ENCODE peak calls at places on chromosomes 16 and 17, in ten cellular contexts. One of them, this sample, is unnamed.

GRCh38 chr16:48231675-48232214 is 12.4 kb upstream of the LONP2 start:
- ATAC-seq in lower lobe of right lung: peak; percentile 42
- ATAC-seq in heart left ventricle: peak; percentile 65
- ATAC-seq in K562: peak; percentile 95
- ATAC-seq in thoracic aorta: no peak
- ATAC-seq in mucosa of descending colon: peak; percentile 55
- ATAC-seq in CD8-positive, alpha-beta T cell: peak; percentile 36
- ATAC-seq in lung: no peak
- ATAC-seq in upper lobe of right lung: peak; percentile 66
- ATAC-seq in Panc1: peak; percentile 74
- ATAC-seq in this sample: no peak

GRCh38 chr16:49440156-49441065 is 66.8 kb downstream of the C16orf78 start:
- ATAC-seq in thoracic aorta: no peak
- ATAC-seq in Panc1: no peak
- ATAC-seq in heart left ventricle: no peak
- ATAC-seq in K562: no peak
- ATAC-seq in lower lobe of right lung: no peak
- ATAC-seq in CD8-positive, alpha-beta T cell: no peak
- ATAC-seq in lung: no peak
- ATAC-seq in upper lobe of right lung: no peak
- ATAC-seq in mucosa of descending colon: no peak
- ATAC-seq in this sample: no peak

GRCh38 chr17:67713169-67713568 is 4.6 kb upstream of the NOL11 start:
- ATAC-seq in heart left ventricle: no peak
- ATAC-seq in CD8-positive, alpha-beta T cell: no peak
- ATAC-seq in lung: no peak
- ATAC-seq in K562: no peak
- ATAC-seq in upper lobe of right lung: no peak
- ATAC-seq in lower lobe of right lung: no peak
- ATAC-seq in thoracic aorta: no peak
- ATAC-seq in Panc1: no peak
- ATAC-seq in mucosa of descending colon: no peak
- ATAC-seq in this sample: no peak

GRCh38 chr16:80274576-80275191 is 266.1 kb upstream of the DYNLRB2 start:
- ATAC-seq in thoracic aorta: no peak
- ATAC-seq in K562: no peak
- ATAC-seq in lower lobe of right lung: no peak
- ATAC-seq in heart left ventricle: no peak
- ATAC-seq in mucosa of descending colon: no peak
- ATAC-seq in Panc1: no peak
- ATAC-seq in upper lobe of right lung: no peak
- ATAC-seq in CD8-positive, alpha-beta T cell: no peak
- ATAC-seq in lung: no peak
- ATAC-seq in this sample: no peak

GRCh38 chr17:50920041-50920410 is 53.9 kb upstream of the TOB1 start:
- ATAC-seq in heart left ventricle: no peak
- ATAC-seq in Panc1: no peak
- ATAC-seq in thoracic aorta: no peak
- ATAC-seq in K562: no peak
- ATAC-seq in mucosa of descending colon: peak; percentile 8
- ATAC-seq in lung: no peak
- ATAC-seq in upper lobe of right lung: no peak
- ATAC-seq in lower lobe of right lung: no peak
- ATAC-seq in CD8-positive, alpha-beta T cell: no peak
- ATAC-seq in this sample: no peak

GRCh38 chr17:1975573-1975972 is 49.6 kb downstream of the RTN4RL1 start:
- ATAC-seq in CD8-positive, alpha-beta T cell: no peak
- ATAC-seq in mucosa of descending colon: no peak
- ATAC-seq in heart left ventricle: no peak
- ATAC-seq in lung: no peak
- ATAC-seq in thoracic aorta: no peak
- ATAC-seq in upper lobe of right lung: no peak
- ATAC-seq in K562: no peak
- ATAC-seq in Panc1: no peak
- ATAC-seq in lower lobe of right lung: no peak
- ATAC-seq in this sample: no peak

GRCh38 chr16:84600343-84601229 is 17.3 kb downstream of the COTL1 start:
- ATAC-seq in lower lobe of right lung: peak; percentile 55
- ATAC-seq in heart left ventricle: peak; percentile 27
- ATAC-seq in upper lobe of right lung: peak; percentile 33
- ATAC-seq in K562: peak; percentile 85
- ATAC-seq in Panc1: peak; percentile 8
- ATAC-seq in mucosa of descending colon: peak; percentile 66
- ATAC-seq in CD8-positive, alpha-beta T cell: peak; percentile 56
- ATAC-seq in lung: no peak
- ATAC-seq in thoracic aorta: no peak
- ATAC-seq in this sample: no peak

GRCh38 chr17:5272313-5272712 is 9.8 kb upstream of the RABEP1 start:
- ATAC-seq in K562: no peak
- ATAC-seq in CD8-positive, alpha-beta T cell: no peak
- ATAC-seq in mucosa of descending colon: no peak
- ATAC-seq in heart left ventricle: no peak
- ATAC-seq in upper lobe of right lung: no peak
- ATAC-seq in thoracic aorta: no peak
- ATAC-seq in lower lobe of right lung: no peak
- ATAC-seq in Panc1: no peak
- ATAC-seq in lung: no peak
- ATAC-seq in this sample: no peak

GRCh38 chr16:20674684-20675487 is 22.6 kb downstream of the ACSM1 start:
- ATAC-seq in lower lobe of right lung: peak; percentile 54
- ATAC-seq in lung: no peak
- ATAC-seq in CD8-positive, alpha-beta T cell: no peak
- ATAC-seq in heart left ventricle: peak; percentile 44
- ATAC-seq in upper lobe of right lung: peak; percentile 46
- ATAC-seq in Panc1: peak; percentile 77
- ATAC-seq in mucosa of descending colon: peak; percentile 14
- ATAC-seq in thoracic aorta: no peak
- ATAC-seq in K562: peak; percentile 66
- ATAC-seq in this sample: no peak

GRCh38 chr17:55289106-55289446 is 24.3 kb downstream of the HLF start:
- ATAC-seq in Panc1: no peak
- ATAC-seq in lung: no peak
- ATAC-seq in lower lobe of right lung: no peak
- ATAC-seq in CD8-positive, alpha-beta T cell: no peak
- ATAC-seq in thoracic aorta: no peak
- ATAC-seq in heart left ventricle: peak; percentile 49
- ATAC-seq in mucosa of descending colon: no peak
- ATAC-seq in K562: no peak
- ATAC-seq in upper lobe of right lung: no peak
- ATAC-seq in this sample: no peak

GRCh38 chr16:55082594-55082982 is 151.9 kb downstream of the IRX5 start:
- ATAC-seq in Panc1: no peak
- ATAC-seq in CD8-positive, alpha-beta T cell: no peak
- ATAC-seq in heart left ventricle: no peak
- ATAC-seq in thoracic aorta: no peak
- ATAC-seq in lower lobe of right lung: no peak
- ATAC-seq in K562: no peak
- ATAC-seq in upper lobe of right lung: no peak
- ATAC-seq in lung: no peak
- ATAC-seq in mucosa of descending colon: no peak
- ATAC-seq in this sample: no peak

GRCh38 chr16:56113223-56113622 is 78.1 kb upstream of the GNAO1 start:
- ATAC-seq in CD8-positive, alpha-beta T cell: no peak
- ATAC-seq in K562: no peak
- ATAC-seq in upper lobe of right lung: no peak
- ATAC-seq in mucosa of descending colon: no peak
- ATAC-seq in lower lobe of right lung: no peak
- ATAC-seq in lung: no peak
- ATAC-seq in heart left ventricle: no peak
- ATAC-seq in thoracic aorta: no peak
- ATAC-seq in Panc1: no peak
- ATAC-seq in this sample: no peak

GRCh38 chr17:62690168-62690897 is 62.9 kb downstream of the MRC2 start:
- ATAC-seq in lower lobe of right lung: no peak
- ATAC-seq in mucosa of descending colon: no peak
- ATAC-seq in thoracic aorta: no peak
- ATAC-seq in CD8-positive, alpha-beta T cell: no peak
- ATAC-seq in K562: no peak
- ATAC-seq in Panc1: peak; percentile 24
- ATAC-seq in lung: no peak
- ATAC-seq in upper lobe of right lung: no peak
- ATAC-seq in heart left ventricle: no peak
- ATAC-seq in this sample: no peak

GRCh38 chr17:48240562-48241130 is 133.1 kb downstream of the SNX11 start:
- ATAC-seq in lung: no peak
- ATAC-seq in upper lobe of right lung: no peak
- ATAC-seq in heart left ventricle: peak; percentile 21
- ATAC-seq in Panc1: peak; percentile 62
- ATAC-seq in thoracic aorta: no peak
- ATAC-seq in CD8-positive, alpha-beta T cell: no peak
- ATAC-seq in lower lobe of right lung: no peak
- ATAC-seq in mucosa of descending colon: no peak
- ATAC-seq in K562: peak; percentile 23
- ATAC-seq in this sample: no peak

GRCh38 chr17:74541176-74542111 is 4.5 kb downstream of the CD300C start:
- ATAC-seq in heart left ventricle: no peak
- ATAC-seq in lower lobe of right lung: no peak
- ATAC-seq in mucosa of descending colon: no peak
- ATAC-seq in CD8-positive, alpha-beta T cell: no peak
- ATAC-seq in Panc1: no peak
- ATAC-seq in thoracic aorta: no peak
- ATAC-seq in upper lobe of right lung: no peak
- ATAC-seq in lung: no peak
- ATAC-seq in K562: no peak
- ATAC-seq in this sample: no peak

GRCh38 chr17:50163846-50164696 is 1.7 kb upstream of the SGCA start:
- ATAC-seq in lung: no peak
- ATAC-seq in Panc1: no peak
- ATAC-seq in thoracic aorta: no peak
- ATAC-seq in mucosa of descending colon: no peak
- ATAC-seq in CD8-positive, alpha-beta T cell: no peak
- ATAC-seq in lower lobe of right lung: no peak
- ATAC-seq in upper lobe of right lung: peak; percentile 9
- ATAC-seq in K562: no peak
- ATAC-seq in heart left ventricle: peak; percentile 24
- ATAC-seq in this sample: no peak

GRCh38 chr17:68495081-68495480 is 17.1 kb upstream of the PRKAR1A start:
- ATAC-seq in heart left ventricle: no peak
- ATAC-seq in lower lobe of right lung: no peak
- ATAC-seq in thoracic aorta: no peak
- ATAC-seq in lung: no peak
- ATAC-seq in Panc1: peak; percentile 34
- ATAC-seq in upper lobe of right lung: no peak
- ATAC-seq in CD8-positive, alpha-beta T cell: no peak
- ATAC-seq in K562: no peak
- ATAC-seq in mucosa of descending colon: no peak
- ATAC-seq in this sample: no peak

GRCh38 chr16:81424761-81425160 is 19.8 kb upstream of the CMIP start:
- ATAC-seq in upper lobe of right lung: peak; percentile 68
- ATAC-seq in mucosa of descending colon: peak; percentile 76
- ATAC-seq in K562: peak; percentile 51
- ATAC-seq in Panc1: no peak
- ATAC-seq in CD8-positive, alpha-beta T cell: peak; percentile 44
- ATAC-seq in heart left ventricle: no peak
- ATAC-seq in lower lobe of right lung: peak; percentile 23
- ATAC-seq in lung: no peak
- ATAC-seq in thoracic aorta: no peak
- ATAC-seq in this sample: no peak

GRCh38 chr16:5468488-5468887 is 370.9 kb upstream of the EEF2KMT start:
- ATAC-seq in heart left ventricle: no peak
- ATAC-seq in K562: no peak
- ATAC-seq in lower lobe of right lung: no peak
- ATAC-seq in upper lobe of right lung: no peak
- ATAC-seq in thoracic aorta: no peak
- ATAC-seq in lung: no peak
- ATAC-seq in CD8-positive, alpha-beta T cell: no peak
- ATAC-seq in mucosa of descending colon: no peak
- ATAC-seq in Panc1: no peak
- ATAC-seq in this sample: no peak
- H3K9me3 ChIP-seq in heart left ventricle: peaks cover 6% of the 10 kb centered on the region
- H3K9me3 ChIP-seq in K562: no peaks in the 10 kb centered on the region
- H3K9me3 ChIP-seq in lower lobe of right lung: no peaks in the 10 kb centered on the region
- H3K9me3 ChIP-seq in upper lobe of right lung: no peaks in the 10 kb centered on the region
- H3K9me3 ChIP-seq in thoracic aorta: no peaks in the 10 kb centered on the region
- H3K9me3 ChIP-seq in lung: peaks cover 11% of the 10 kb centered on the region
- H3K9me3 ChIP-seq in CD8-positive, alpha-beta T cell: no peaks in the 10 kb centered on the region
- H3K9me3 ChIP-seq in mucosa of descending colon: no peaks in the 10 kb centered on the region
- H3K9me3 ChIP-seq in Panc1: no peaks in the 10 kb centered on the region
- H3K9me3 ChIP-seq in this sample: peaks cover 17% of the 10 kb centered on the region

DNA sequence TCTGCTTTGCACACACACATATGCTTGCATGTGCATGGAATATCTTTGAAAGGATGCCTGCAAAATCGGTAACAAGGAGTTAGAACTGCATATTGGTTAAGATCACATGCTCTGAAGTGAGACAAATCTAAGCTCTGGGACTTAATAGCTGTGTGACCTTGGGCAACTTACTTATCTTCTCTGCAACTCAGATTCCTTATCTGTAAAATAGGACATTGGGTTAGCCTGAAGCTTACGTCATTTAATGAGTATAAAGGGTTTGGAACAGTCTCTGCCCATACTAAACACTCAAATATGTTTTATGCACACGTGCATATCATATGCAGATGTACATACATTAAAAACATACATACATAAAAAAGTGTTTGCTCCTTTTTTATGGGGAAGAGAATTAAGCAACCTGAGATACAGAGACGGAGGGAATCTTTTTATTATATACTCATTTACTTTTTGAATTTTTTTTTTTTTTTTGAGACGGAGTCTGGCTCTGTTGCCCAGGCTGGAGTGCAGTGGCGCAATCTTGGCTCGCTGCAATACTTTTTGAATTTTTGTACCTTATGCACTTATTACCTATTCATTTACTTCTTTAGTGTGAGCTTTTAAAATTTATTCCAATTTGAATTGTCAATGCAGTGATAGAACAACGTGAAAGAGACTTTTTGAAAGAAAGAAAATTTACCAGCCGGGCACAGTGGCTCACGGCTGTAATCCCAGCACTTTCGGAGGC is 206.2 kb downstream of the CCDC182 start:
- ATAC-seq in thoracic aorta: no peak
- ATAC-seq in mucosa of descending colon: peak; percentile 85
- ATAC-seq in lung: no peak
- ATAC-seq in upper lobe of right lung: no peak
- ATAC-seq in lower lobe of right lung: no peak
- ATAC-seq in CD8-positive, alpha-beta T cell: no peak
- ATAC-seq in K562: no peak
- ATAC-seq in Panc1: no peak
- ATAC-seq in heart left ventricle: no peak
- ATAC-seq in this sample: no peak
- H3K4me1 ChIP-seq in thoracic aorta: peaks cover 41% of the 10 kb centered on the region
- H3K4me1 ChIP-seq in mucosa of descending colon: peaks cover 10% of the 10 kb centered on the region
- H3K4me1 ChIP-seq in lung: peaks cover 18% of the 10 kb centered on the region
- H3K4me1 ChIP-seq in upper lobe of right lung: no peaks in the 10 kb centered on the region
- H3K4me1 ChIP-seq in lower lobe of right lung: peaks cover 4% of the 10 kb centered on the region
- H3K4me1 ChIP-seq in CD8-positive, alpha-beta T cell: peaks cover 7% of the 10 kb centered on the region
- H3K4me1 ChIP-seq in K562: peaks cover 11% of the 10 kb centered on the region
- H3K4me1 ChIP-seq in Panc1: no peaks in the 10 kb centered on the region
- H3K4me1 ChIP-seq in heart left ventricle: peaks cover 52% of the 10 kb centered on the region
- H3K4me1 ChIP-seq in this sample: no peaks in the 10 kb centered on the region

GRCh38 chr16:14120335-14120734 is 49.2 kb downstream of the MRTFB start:
- ATAC-seq in heart left ventricle: no peak
- ATAC-seq in thoracic aorta: no peak
- ATAC-seq in mucosa of descending colon: no peak
- ATAC-seq in lung: no peak
- ATAC-seq in lower lobe of right lung: no peak
- ATAC-seq in Panc1: no peak
- ATAC-seq in upper lobe of right lung: no peak
- ATAC-seq in K562: no peak
- ATAC-seq in CD8-positive, alpha-beta T cell: no peak
- ATAC-seq in this sample: no peak
- H3K9me3 ChIP-seq in heart left ventricle: no peaks in the 10 kb centered on the region
- H3K9me3 ChIP-seq in thoracic aorta: no peaks in the 10 kb centered on the region
- H3K9me3 ChIP-seq in mucosa of descending colon: no peaks in the 10 kb centered on the region
- H3K9me3 ChIP-seq in lung: no peaks in the 10 kb centered on the region
- H3K9me3 ChIP-seq in lower lobe of right lung: no peaks in the 10 kb centered on the region
- H3K9me3 ChIP-seq in Panc1: no peaks in the 10 kb centered on the region
- H3K9me3 ChIP-seq in upper lobe of right lung: no peaks in the 10 kb centered on the region
- H3K9me3 ChIP-seq in K562: no peaks in the 10 kb centered on the region
- H3K9me3 ChIP-seq in CD8-positive, alpha-beta T cell: no peaks in the 10 kb centered on the region
- H3K9me3 ChIP-seq in this sample: no peaks in the 10 kb centered on the region

GRCh38 chr16:30183961-30184429 is 593 bp downstream of the CORO1A start:
- ATAC-seq in mucosa of descending colon: peak; percentile 57
- ATAC-seq in heart left ventricle: no peak
- ATAC-seq in lung: no peak
- ATAC-seq in upper lobe of right lung: peak; percentile 18
- ATAC-seq in lower lobe of right lung: peak; percentile 5
- ATAC-seq in CD8-positive, alpha-beta T cell: peak; percentile 39
- ATAC-seq in Panc1: peak; percentile 3
- ATAC-seq in K562: no peak
- ATAC-seq in thoracic aorta: no peak
- ATAC-seq in this sample: no peak
- H3K4me1 ChIP-seq in mucosa of descending colon: peaks cover 5% of the 10 kb centered on the region
- H3K4me1 ChIP-seq in heart left ventricle: peaks cover 17% of the 10 kb centered on the region
- H3K4me1 ChIP-seq in lung: no peaks in the 10 kb centered on the region
- H3K4me1 ChIP-seq in upper lobe of right lung: peaks cover 10% of the 10 kb centered on the region
- H3K4me1 ChIP-seq in lower lobe of right lung: peaks cover 20% of the 10 kb centered on the region
- H3K4me1 ChIP-seq in CD8-positive, alpha-beta T cell: peaks cover 34% of the 10 kb centered on the region
- H3K4me1 ChIP-seq in Panc1: peaks cover 6% of the 10 kb centered on the region
- H3K4me1 ChIP-seq in K562: peaks cover 58% of the 10 kb centered on the region
- H3K4me1 ChIP-seq in thoracic aorta: peaks cover 10% of the 10 kb centered on the region
- H3K4me1 ChIP-seq in this sample: peaks cover 7% of the 10 kb centered on the region